ENCODE peak calls at places on chromosomes 12 and 14, in six cellular contexts. One of them, this sample, is unnamed.

GRCh38 chr14:31829256-31829923 is 247.7 kb upstream of the ARHGAP5 start:
- DNase-seq in WERI-Rb-1: no peak
- DNase-seq in A549: no peak
- DNase-seq in mesothelial cell of epicardium: no peak
- DNase-seq in natural killer cell: no peak
- DNase-seq in chondrocyte: no peak
- DNase-seq in this sample: no peak

GRCh38 chr14:97944380-97944779 is 1147.2 kb downstream of the VRK1 start:
- DNase-seq in WERI-Rb-1: no peak
- DNase-seq in A549: no peak
- DNase-seq in mesothelial cell of epicardium: no peak
- DNase-seq in natural killer cell: no peak
- DNase-seq in chondrocyte: no peak
- DNase-seq in this sample: no peak

GRCh38 chr12:57720606-57721595 is 17.6 kb downstream of the AGAP2 start:
- DNase-seq in WERI-Rb-1: no peak
- DNase-seq in A549: no peak
- DNase-seq in mesothelial cell of epicardium: no peak
- DNase-seq in natural killer cell: no peak
- DNase-seq in chondrocyte: no peak
- DNase-seq in this sample: no peak

GRCh38 chr12:75831413-75831812 is 200.2 kb downstream of the PHLDA1 start:
- DNase-seq in WERI-Rb-1: no peak
- DNase-seq in A549: no peak
- DNase-seq in mesothelial cell of epicardium: no peak
- DNase-seq in natural killer cell: no peak
- DNase-seq in chondrocyte: no peak
- DNase-seq in this sample: no peak

GRCh38 chr14:53670701-53671100 is 285.9 kb downstream of the BMP4 start:
- DNase-seq in WERI-Rb-1: no peak
- DNase-seq in A549: no peak
- DNase-seq in mesothelial cell of epicardium: no peak
- DNase-seq in natural killer cell: no peak
- DNase-seq in chondrocyte: no peak
- DNase-seq in this sample: no peak

GRCh38 chr12:102390068-102390467 is 90.3 kb downstream of the IGF1 start:
- DNase-seq in WERI-Rb-1: no peak
- DNase-seq in A549: no peak
- DNase-seq in mesothelial cell of epicardium: no peak
- DNase-seq in natural killer cell: no peak
- DNase-seq in chondrocyte: no peak
- DNase-seq in this sample: no peak

GRCh38 chr12:108526482-108527234 is 11.6 kb downstream of the FICD start:
- DNase-seq in WERI-Rb-1: no peak
- DNase-seq in A549: no peak
- DNase-seq in mesothelial cell of epicardium: no peak
- DNase-seq in natural killer cell: no peak
- DNase-seq in chondrocyte: no peak
- DNase-seq in this sample: no peak

GRCh38 chr12:47097276-47097896 is 17.6 kb upstream of the AMIGO2 start:
- DNase-seq in WERI-Rb-1: no peak
- DNase-seq in A549: no peak
- DNase-seq in mesothelial cell of epicardium: no peak
- DNase-seq in natural killer cell: no peak
- DNase-seq in chondrocyte: no peak
- DNase-seq in this sample: no peak

GRCh38 chr14:55071870-55072640 is 20.6 kb downstream of the MAPK1IP1L start:
- DNase-seq in WERI-Rb-1: no peak
- DNase-seq in A549: no peak
- DNase-seq in mesothelial cell of epicardium: no peak
- DNase-seq in natural killer cell: no peak
- DNase-seq in chondrocyte: no peak
- DNase-seq in this sample: no peak

GRCh38 chr12:88298761-88299242 is 156.7 kb downstream of the TMTC3 start:
- DNase-seq in WERI-Rb-1: no peak
- DNase-seq in A549: peak; percentile 10
- DNase-seq in mesothelial cell of epicardium: no peak
- DNase-seq in natural killer cell: no peak
- DNase-seq in chondrocyte: no peak
- DNase-seq in this sample: no peak

GRCh38 chr12:10562306-10562933 is 51.0 kb downstream of the MAGOHB start:
- DNase-seq in WERI-Rb-1: no peak
- DNase-seq in A549: peak; percentile 13
- DNase-seq in mesothelial cell of epicardium: no peak
- DNase-seq in natural killer cell: no peak
- DNase-seq in chondrocyte: no peak
- DNase-seq in this sample: peak; percentile 18

GRCh38 chr14:26863736-26864135 is 265.9 kb upstream of the NOVA1 start:
- DNase-seq in WERI-Rb-1: no peak
- DNase-seq in A549: no peak
- DNase-seq in mesothelial cell of epicardium: no peak
- DNase-seq in natural killer cell: no peak
- DNase-seq in chondrocyte: no peak
- DNase-seq in this sample: no peak

GRCh38 chr14:54209501-54210231 is 187.1 kb upstream of the CDKN3 start:
- DNase-seq in WERI-Rb-1: no peak
- DNase-seq in A549: no peak
- DNase-seq in mesothelial cell of epicardium: no peak
- DNase-seq in natural killer cell: no peak
- DNase-seq in chondrocyte: no peak
- DNase-seq in this sample: no peak

GRCh38 chr12:6914246-6914947 is at the start of gene ENO2:
- DNase-seq in WERI-Rb-1: peak; percentile 75
- DNase-seq in A549: peak; percentile 79
- DNase-seq in mesothelial cell of epicardium: no peak
- DNase-seq in natural killer cell: peak; percentile 80
- DNase-seq in chondrocyte: peak; percentile 90
- DNase-seq in this sample: peak; percentile 50

GRCh38 chr12:89051065-89051677 is 301.1 kb downstream of the DUSP6 start:
- DNase-seq in WERI-Rb-1: peak; percentile 8
- DNase-seq in A549: peak; percentile 51
- DNase-seq in mesothelial cell of epicardium: no peak
- DNase-seq in natural killer cell: no peak
- DNase-seq in chondrocyte: no peak
- DNase-seq in this sample: peak; percentile 44

GRCh38 chr14:31880935-31881334 is 196.2 kb upstream of the ARHGAP5 start:
- DNase-seq in WERI-Rb-1: no peak
- DNase-seq in A549: peak; percentile 8
- DNase-seq in mesothelial cell of epicardium: no peak
- DNase-seq in natural killer cell: no peak
- DNase-seq in chondrocyte: no peak
- DNase-seq in this sample: no peak

GRCh38 chr12:38507839-38508238 is 191.3 kb downstream of the ALG10B start:
- DNase-seq in WERI-Rb-1: no peak
- DNase-seq in A549: no peak
- DNase-seq in mesothelial cell of epicardium: no peak
- DNase-seq in natural killer cell: no peak
- DNase-seq in chondrocyte: no peak
- DNase-seq in this sample: no peak

GRCh38 chr12:31440586-31440985 is 114.6 kb upstream of the SINHCAF start:
- DNase-seq in WERI-Rb-1: no peak
- DNase-seq in A549: no peak
- DNase-seq in mesothelial cell of epicardium: no peak
- DNase-seq in natural killer cell: no peak
- DNase-seq in chondrocyte: no peak
- DNase-seq in this sample: no peak

GRCh38 chr14:55654233-55654632 is 74.2 kb downstream of the KTN1 start:
- DNase-seq in WERI-Rb-1: no peak
- DNase-seq in A549: no peak
- DNase-seq in mesothelial cell of epicardium: no peak
- DNase-seq in natural killer cell: no peak
- DNase-seq in chondrocyte: no peak
- DNase-seq in this sample: no peak

GRCh38 chr14:98444077-98444476 is 827.9 kb downstream of the BCL11B start:
- DNase-seq in WERI-Rb-1: no peak
- DNase-seq in A549: no peak
- DNase-seq in mesothelial cell of epicardium: no peak
- DNase-seq in natural killer cell: no peak
- DNase-seq in chondrocyte: no peak
- DNase-seq in this sample: no peak

GRCh38 chr12:25065035-25065434 is 116.1 kb upstream of the BCAT1 start:
- DNase-seq in WERI-Rb-1: no peak
- DNase-seq in A549: no peak
- DNase-seq in mesothelial cell of epicardium: no peak
- DNase-seq in natural killer cell: no peak
- DNase-seq in chondrocyte: no peak
- DNase-seq in this sample: no peak

GRCh38 chr14:103395245-103395644 is 10.0 kb downstream of the MARK3 start:
- DNase-seq in WERI-Rb-1: no peak
- DNase-seq in A549: no peak
- DNase-seq in mesothelial cell of epicardium: no peak
- DNase-seq in natural killer cell: no peak
- DNase-seq in chondrocyte: no peak
- DNase-seq in this sample: no peak

GRCh38 chr14:29953501-29953900 is 25.9 kb upstream of the PRKD1 start:
- DNase-seq in WERI-Rb-1: no peak
- DNase-seq in A549: no peak
- DNase-seq in mesothelial cell of epicardium: no peak
- DNase-seq in natural killer cell: no peak
- DNase-seq in chondrocyte: no peak
- DNase-seq in this sample: no peak

GRCh38 chr12:51661199-51661598 is 70.2 kb downstream of the SCN8A start:
- DNase-seq in WERI-Rb-1: no peak
- DNase-seq in A549: no peak
- DNase-seq in mesothelial cell of epicardium: no peak
- DNase-seq in natural killer cell: no peak
- DNase-seq in chondrocyte: no peak
- DNase-seq in this sample: no peak

GRCh38 chr12:42968426-42968825 is 378.9 kb upstream of the PRICKLE1 start:
- DNase-seq in WERI-Rb-1: no peak
- DNase-seq in A549: no peak
- DNase-seq in mesothelial cell of epicardium: no peak
- DNase-seq in natural killer cell: no peak
- DNase-seq in chondrocyte: no peak
- DNase-seq in this sample: no peak

GRCh38 chr12:127381043-127381668 is 885.8 kb upstream of the TMEM132C start:
- DNase-seq in WERI-Rb-1: peak; percentile 75
- DNase-seq in A549: peak; percentile 30
- DNase-seq in mesothelial cell of epicardium: no peak
- DNase-seq in natural killer cell: peak; percentile 16
- DNase-seq in chondrocyte: no peak
- DNase-seq in this sample: peak; percentile 4

GRCh38 chr14:93009471-93010117 is 86.6 kb downstream of the CHGA start:
- DNase-seq in WERI-Rb-1: peak; percentile 60
- DNase-seq in A549: no peak
- DNase-seq in mesothelial cell of epicardium: no peak
- DNase-seq in natural killer cell: no peak
- DNase-seq in chondrocyte: no peak
- DNase-seq in this sample: no peak

GRCh38 chr12:92546826-92547348 is 155.9 kb upstream of the PLEKHG7 start:
- DNase-seq in WERI-Rb-1: no peak
- DNase-seq in A549: no peak
- DNase-seq in mesothelial cell of epicardium: no peak
- DNase-seq in natural killer cell: no peak
- DNase-seq in chondrocyte: no peak
- DNase-seq in this sample: no peak

GRCh38 chr14:95140060-95140858 is 17.1 kb downstream of the DICER1 start:
- DNase-seq in WERI-Rb-1: no peak
- DNase-seq in A549: no peak
- DNase-seq in mesothelial cell of epicardium: no peak
- DNase-seq in natural killer cell: no peak
- DNase-seq in chondrocyte: no peak
- DNase-seq in this sample: no peak

GRCh38 chr14:78725086-78725485 is 554.9 kb downstream of the NRXN3 start:
- DNase-seq in WERI-Rb-1: no peak
- DNase-seq in A549: no peak
- DNase-seq in mesothelial cell of epicardium: no peak
- DNase-seq in natural killer cell: no peak
- DNase-seq in chondrocyte: no peak
- DNase-seq in this sample: no peak

GRCh38 chr14:96264850-96265249 is 8.8 kb downstream of the BDKRB1 start:
- DNase-seq in WERI-Rb-1: peak; percentile 42
- DNase-seq in A549: no peak
- DNase-seq in mesothelial cell of epicardium: no peak
- DNase-seq in natural killer cell: no peak
- DNase-seq in chondrocyte: no peak
- DNase-seq in this sample: no peak
- TF ChIP-seq CTCF in WERI-Rb-1: peak; percentile 79
- TF ChIP-seq CTCF in A549: peak; percentile 37
- TF ChIP-seq CTCF in mesothelial cell of epicardium: no peak
- TF ChIP-seq CTCF in natural killer cell: no peak
- TF ChIP-seq CTCF in chondrocyte: peak; percentile 65
- TF ChIP-seq CTCF in this sample: no peak

GRCh38 chr12:48451372-48451771 is 21.0 kb upstream of the ANP32D start:
- DNase-seq in WERI-Rb-1: no peak
- DNase-seq in A549: no peak
- DNase-seq in mesothelial cell of epicardium: no peak
- DNase-seq in natural killer cell: no peak
- DNase-seq in chondrocyte: no peak
- DNase-seq in this sample: no peak

GRCh38 chr12:48459259-48459658 is 13.1 kb upstream of the ANP32D start:
- DNase-seq in WERI-Rb-1: no peak
- DNase-seq in A549: no peak
- DNase-seq in mesothelial cell of epicardium: no peak
- DNase-seq in natural killer cell: no peak
- DNase-seq in chondrocyte: no peak
- DNase-seq in this sample: no peak

GRCh38 chr12:48455116-48455515 is 17.2 kb upstream of the ANP32D start:
- DNase-seq in WERI-Rb-1: no peak
- DNase-seq in A549: no peak
- DNase-seq in mesothelial cell of epicardium: no peak
- DNase-seq in natural killer cell: no peak
- DNase-seq in chondrocyte: no peak
- DNase-seq in this sample: no peak

DNA sequence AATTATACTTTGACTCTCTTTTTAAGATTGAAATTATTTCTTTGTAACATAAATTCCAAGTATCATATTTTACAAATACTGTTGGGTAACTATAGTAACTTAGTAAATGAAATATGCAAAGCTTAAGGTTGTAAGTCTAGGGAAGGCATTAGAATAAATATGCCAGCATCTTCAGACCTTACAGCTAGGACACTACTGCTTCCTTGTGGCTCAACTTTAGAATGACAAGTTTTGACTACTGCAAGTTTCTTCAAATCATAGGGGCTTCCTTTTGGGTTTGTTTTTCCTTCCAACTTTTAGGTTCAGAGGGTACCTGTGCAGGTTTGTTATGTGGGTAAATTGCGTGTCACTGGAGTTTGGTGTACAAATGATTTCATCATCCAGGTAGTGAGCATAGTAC is 17.7 kb upstream of the ANP32D start:
- DNase-seq in WERI-Rb-1: no peak
- DNase-seq in A549: no peak
- DNase-seq in mesothelial cell of epicardium: no peak
- DNase-seq in natural killer cell: no peak
- DNase-seq in chondrocyte: no peak
- DNase-seq in this sample: no peak
- TF ChIP-seq CTCF in WERI-Rb-1: peak; percentile 52
- TF ChIP-seq CTCF in A549: peak; percentile 17
- TF ChIP-seq CTCF in mesothelial cell of epicardium: no peak
- TF ChIP-seq CTCF in natural killer cell: peak; percentile 48
- TF ChIP-seq CTCF in chondrocyte: peak; percentile 54
- TF ChIP-seq CTCF in this sample: no peak

GRCh38 chr12:116532428-116532827 is 26.8 kb upstream of the MAP1LC3B2 start:
- DNase-seq in WERI-Rb-1: no peak
- DNase-seq in A549: no peak
- DNase-seq in mesothelial cell of epicardium: no peak
- DNase-seq in natural killer cell: no peak
- DNase-seq in chondrocyte: no peak
- DNase-seq in this sample: no peak
- TF ChIP-seq CTCF in WERI-Rb-1: no peak
- TF ChIP-seq CTCF in A549: peak; percentile 17
- TF ChIP-seq CTCF in mesothelial cell of epicardium: no peak
- TF ChIP-seq CTCF in natural killer cell: no peak
- TF ChIP-seq CTCF in chondrocyte: no peak
- TF ChIP-seq CTCF in this sample: no peak

GRCh38 chr12:7937867-7938506 is 2.0 kb upstream of the SLC2A3 start:
- DNase-seq in WERI-Rb-1: no peak
- DNase-seq in A549: peak; percentile 55
- DNase-seq in mesothelial cell of epicardium: no peak
- DNase-seq in natural killer cell: no peak
- DNase-seq in chondrocyte: no peak
- DNase-seq in this sample: no peak
- TF ChIP-seq CTCF in WERI-Rb-1: no peak
- TF ChIP-seq CTCF in A549: peak; percentile 10
- TF ChIP-seq CTCF in mesothelial cell of epicardium: no peak
- TF ChIP-seq CTCF in natural killer cell: no peak
- TF ChIP-seq CTCF in chondrocyte: peak; percentile 55
- TF ChIP-seq CTCF in this sample: peak; percentile 22

This sample was measured in endothelial cell.